ENCODE peak calls at places on chromosomes 7 and 10, in ten cellular contexts. K is hepatocyte; L is D721Med; G is dermis blood vessel endothelial cell; R is neural progenitor cell; T is BJ; F is HFFc6; W is activated CD8-positive, alpha-beta memory T cell treated with anti-CD3 and anti-CD28 coated beads for 1 hour; B is COLO829; Z is activated T-cell treated with anti-CD3 and anti-CD28 coated beads, Interleukin-2, amount 50 U/mL, for 24 hours. I is an unnamed sample.

GRCh38 chr10:132891994-132892393 is 50.4 kb downstream of the CFAP46 start:
- DNase-seq in G (no peak), T (no peak), B (no peak), R (no peak), W (no peak), L (no peak), F (peak), K (peak), Z (no peak), I (no peak)

GRCh38 chr7:154967581-154967980 is 35.3 kb downstream of the PAXIP1 start:
- DNase-seq in L (no peak), F (no peak), R (no peak), K (no peak), B (no peak), T (no peak), Z (no peak), W (no peak), G (no peak), I (no peak)

GRCh38 chr10:97012470-97012869 is 173.3 kb downstream of the SLIT1 start:
- DNase-seq in R (no peak), G (no peak), F (no peak), W (no peak), L (no peak), Z (no peak), T (no peak), K (no peak), B (no peak), I (no peak)

GRCh38 chr7:1539346-1540321 is 9.1 kb downstream of the MAFK start:
- DNase-seq in R (no peak), Z (no peak), B (no peak), L (no peak), G (no peak), F (no peak), W (no peak), T (no peak), K (peak), I (no peak)

GRCh38 chr10:102773986-102774385 is 30.2 kb downstream of the WBP1L start:
- DNase-seq in W (no peak), R (no peak), K (no peak), G (peak), B (no peak), F (no peak), L (no peak), Z (no peak), T (no peak), I (no peak)

GRCh38 chr7:42198296-42198695 is 38.7 kb downstream of the GLI3 start:
- DNase-seq in F (no peak), W (no peak), Z (no peak), L (no peak), B (no peak), T (no peak), G (no peak), K (no peak), R (no peak), I (no peak)

GRCh38 chr10:89301721-89302445 is at the start of gene IFIT2:
- DNase-seq in L (no peak), W (peak), F (peak), B (no peak), G (peak), R (no peak), Z (peak), T (peak), K (peak), I (peak)

GRCh38 chr7:39272111-39272510 is 294.1 kb upstream of the YAE1 start:
- DNase-seq in Z (no peak), L (no peak), G (no peak), B (no peak), R (no peak), T (no peak), K (no peak), F (no peak), W (no peak), I (no peak)

GRCh38 chr7:67551027-67551426 is 554.4 kb downstream of the TYW1 start:
- DNase-seq in G (no peak), F (no peak), W (no peak), Z (no peak), R (no peak), K (peak), L (no peak), B (no peak), T (no peak), I (no peak)

GRCh38 chr7:2516194-2516555 is 3.4 kb upstream of the LFNG start:
- DNase-seq in L (no peak), T (no peak), K (no peak), R (no peak), G (no peak), W (no peak), B (no peak), Z (no peak), F (no peak), I (no peak)

GRCh38 chr10:119898577-119898976 is 6.0 kb downstream of the SEC23IP start:
- DNase-seq in T (no peak), L (no peak), K (no peak), R (no peak), Z (no peak), G (no peak), F (no peak), W (no peak), B (no peak), I (no peak)

GRCh38 chr7:148514236-148514635 is 76.3 kb upstream of the C7orf33 start:
- DNase-seq in T (no peak), W (no peak), L (no peak), G (no peak), F (no peak), B (no peak), K (no peak), R (no peak), Z (no peak), I (no peak)

GRCh38 chr7:95609277-95609971 is 13.1 kb upstream of the PDK4 start:
- DNase-seq in F (peak), L (no peak), Z (no peak), G (peak), R (no peak), K (peak), B (peak), W (no peak), T (peak), I (peak)

GRCh38 chr10:43667736-43668371 is 19.2 kb upstream of the ZNF32 start:
- DNase-seq in W (no peak), Z (no peak), T (no peak), K (no peak), F (no peak), L (no peak), G (no peak), B (no peak), R (no peak), I (no peak)

GRCh38 chr10:120328647-120329046 is 128.4 kb upstream of the PLPP4 start:
- DNase-seq in F (peak), K (no peak), T (no peak), W (no peak), R (no peak), L (no peak), B (peak), Z (no peak), G (no peak), I (no peak)

GRCh38 chr10:351770-352318 is 216.6 kb downstream of the ZMYND11 start:
- DNase-seq in T (no peak), L (no peak), G (no peak), R (no peak), B (no peak), K (no peak), Z (peak), W (no peak), F (no peak), I (no peak)

GRCh38 chr10:112958275-112958995 is 8.4 kb downstream of the TCF7L2 start:
- DNase-seq in W (no peak), G (no peak), Z (no peak), T (peak), K (peak), R (no peak), L (no peak), B (no peak), F (peak), I (no peak)

GRCh38 chr7:74569501-74570075 is 87.9 kb upstream of the GTF2I start:
- DNase-seq in R (no peak), K (no peak), W (no peak), Z (peak), T (no peak), F (no peak), L (no peak), B (no peak), G (no peak), I (no peak)

GRCh38 chr10:819326-819725 is 112.2 kb downstream of the LARP4B start:
- DNase-seq in T (peak), W (no peak), F (peak), B (no peak), L (no peak), R (no peak), Z (no peak), G (peak), K (no peak), I (no peak)

GRCh38 chr10:92173996-92174395 is 116.9 kb downstream of the CPEB3 start:
- DNase-seq in G (no peak), K (no peak), W (no peak), Z (no peak), R (peak), B (no peak), T (no peak), F (no peak), L (no peak), I (no peak)

GRCh38 chr7:107600816-107601215 is 20.8 kb downstream of the BCAP29 start:
- DNase-seq in T (no peak), W (no peak), R (no peak), Z (no peak), K (no peak), B (no peak), G (no peak), F (no peak), L (no peak), I (no peak)

GRCh38 chr10:84634636-84635035 is 306.2 kb downstream of the CCSER2 start:
- DNase-seq in L (no peak), R (no peak), B (no peak), T (no peak), Z (no peak), G (no peak), F (no peak), K (no peak), W (no peak), I (no peak)

GRCh38 chr7:12715372-12716133 is 28.1 kb downstream of the ARL4A start:
- DNase-seq in R (peak), W (no peak), Z (peak), T (peak), K (peak), G (peak), L (no peak), F (peak), B (peak), I (peak)

I was measured in HepG2.